ENCODE peak calls at places on chromosomes 11 and 22, in nine cellular contexts. T, C, B, H, J, U, G, E and L are unnamed samples.

GRCh38 chr11:66339163-66339675 is 3.0 kb upstream of the RIN1 start:
- DNase-seq in T (no peak), C (no peak), B (no peak), H (no peak), J (no peak), U (no peak), G (no peak), E (no peak), L (no peak)

GRCh38 chr11:76799061-76799804 is 16.1 kb downstream of the TSKU start:
- DNase-seq in T (no peak), C (no peak), B (peak), H (peak), J (no peak), U (no peak), G (peak), E (no peak), L (peak)

GRCh38 chr11:73312036-73312435 is 4.0 kb downstream of the ARHGEF17 start:
- DNase-seq in T (no peak), C (no peak), B (no peak), H (no peak), J (no peak), U (no peak), G (no peak), E (no peak), L (no peak)

GRCh38 chr11:109309153-109309552 is 112.8 kb upstream of the C11orf87 start:
- DNase-seq in T (no peak), C (no peak), B (peak), H (peak), J (no peak), U (no peak), G (no peak), E (no peak), L (no peak)

GRCh38 chr11:133541331-133542095 is 9.2 kb upstream of the OPCML start:
- DNase-seq in T (peak), C (no peak), B (peak), H (no peak), J (no peak), U (no peak), G (no peak), E (no peak), L (no peak)

GRCh38 chr11:58958500-58958899 is 19.2 kb downstream of the GLYATL1 start:
- DNase-seq in T (peak), C (no peak), B (peak), H (peak), J (no peak), U (no peak), G (peak), E (no peak), L (no peak)

GRCh38 chr11:71397328-71397860 is 50.8 kb downstream of the DHCR7 start:
- DNase-seq in T (no peak), C (no peak), B (no peak), H (no peak), J (no peak), U (no peak), G (no peak), E (no peak), L (no peak)

GRCh38 chr11:104852811-104853210 is 45.4 kb downstream of the CASP12 start:
- DNase-seq in T (no peak), C (no peak), B (no peak), H (no peak), J (no peak), U (no peak), G (no peak), E (peak), L (no peak)

GRCh38 chr11:61732705-61733104 is 19.7 kb upstream of the MYRF start:
- DNase-seq in T (no peak), C (no peak), B (no peak), H (no peak), J (no peak), U (no peak), G (no peak), E (no peak), L (no peak)

GRCh38 chr22:17581631-17582030 is 18.3 kb downstream of the SLC25A18 start:
- DNase-seq in T (no peak), C (no peak), B (no peak), H (no peak), J (no peak), U (no peak), G (no peak), E (no peak), L (no peak)

GRCh38 chr22:42622061-42622710 is 7.5 kb upstream of the POLDIP3 start:
- DNase-seq in T (no peak), C (no peak), B (no peak), H (no peak), J (no peak), U (no peak), G (no peak), E (no peak), L (no peak)

GRCh38 chr11:120209750-120210650 is 832 bp upstream of the OAF start:
- DNase-seq in T (no peak), C (no peak), B (no peak), H (no peak), J (no peak), U (no peak), G (no peak), E (no peak), L (no peak)

GRCh38 chr22:39959640-39960447 is at the start of gene TMA7B:
- DNase-seq in T (no peak), C (peak), B (peak), H (peak), J (no peak), U (no peak), G (no peak), E (peak), L (peak)